ENCODE peak calls at places on chromosomes 12 and 14, in seven cellular contexts. C is uterus, Z is AG09309, P is mucosa of descending colon, G is WERI-Rb-1, E is AG04450, R is suprapubic skin. A is an unnamed sample.

GRCh38 chr14:85546390-85546789 is 16.4 kb downstream of the FLRT2 start:
- DNase-seq in R (no peak), G (no peak), Z (no peak), P (no peak), C (no peak), E (no peak), A (no peak)

GRCh38 chr12:49882248-49882850 is 21.4 kb downstream of the FAIM2 start:
- DNase-seq in P (peak; percentile 1), Z (no peak), E (no peak), C (no peak), G (peak; percentile 67), R (no peak), A (no peak)

GRCh38 chr12:13692332-13692731 is 289.1 kb downstream of the GRIN2B start:
- DNase-seq in E (no peak), C (no peak), P (no peak), R (no peak), Z (no peak), G (no peak), A (no peak)

GRCh38 chr12:98422809-98423208 is 92.6 kb upstream of the TMPO start:
- DNase-seq in G (peak; percentile 41), Z (no peak), C (no peak), P (peak; percentile 76), E (no peak), R (no peak), A (no peak)

GRCh38 chr12:3634348-3634747 is 118.6 kb downstream of the CRACR2A start:
- DNase-seq in E (no peak), P (no peak), Z (no peak), G (no peak), C (no peak), R (no peak), A (no peak)

GRCh38 chr12:69570000-69570516 is 15.2 kb upstream of the CCT2 start:
- DNase-seq in R (no peak), P (no peak), E (no peak), Z (no peak), G (no peak), C (no peak), A (peak; percentile 35)

GRCh38 chr12:49956663-49957569 is 4.8 kb upstream of the AQP5 start:
- DNase-seq in C (no peak), R (no peak), P (no peak), E (no peak), Z (no peak), G (no peak), A (peak; percentile 62)

GRCh38 chr12:123164222-123164621 is 13.3 kb upstream of the PITPNM2 start:
- DNase-seq in R (no peak), P (no peak), G (no peak), C (no peak), Z (no peak), E (no peak), A (no peak)

GRCh38 chr12:117105902-117106301 is 6.7 kb upstream of the TESC start:
- DNase-seq in G (no peak), R (no peak), E (no peak), Z (no peak), C (no peak), P (no peak), A (no peak)

GRCh38 chr12:63844391-63845341 is at the start of gene SRGAP1:
- DNase-seq in E (no peak), Z (peak; percentile 29), C (peak; percentile 74), P (peak; percentile 79), R (peak; percentile 91), G (peak; percentile 58), A (no peak)

GRCh38 chr14:80924365-80925103 is 17.0 kb downstream of the CEP128 start:
- DNase-seq in Z (no peak), C (no peak), R (no peak), G (no peak), P (no peak), E (no peak), A (no peak)

GRCh38 chr12:49325606-49326005 is 2.6 kb downstream of the TROAP start:
- DNase-seq in R (no peak), P (no peak), Z (no peak), G (no peak), E (no peak), C (no peak), A (no peak)

GRCh38 chr12:131618303-131618658 is 92.6 kb upstream of the SFSWAP start:
- DNase-seq in G (no peak), P (no peak), Z (no peak), C (no peak), R (no peak), E (no peak), A (no peak)

GRCh38 chr12:3186546-3187237 is 109.5 kb downstream of the TSPAN9 start:
- DNase-seq in R (no peak), G (no peak), C (no peak), E (no peak), Z (no peak), P (no peak), A (no peak)

GRCh38 chr12:110657747-110658146 is 31.2 kb downstream of the HVCN1 start:
- DNase-seq in R (no peak), G (no peak), Z (no peak), C (no peak), E (no peak), P (no peak), A (no peak)

GRCh38 chr12:48901278-48901677 is 24.0 kb downstream of the FKBP11 start:
- DNase-seq in G (no peak), P (no peak), R (no peak), Z (no peak), C (no peak), E (no peak), A (no peak)

GRCh38 chr12:122067966-122068365 is 10.6 kb upstream of the MLXIP start:
- DNase-seq in P (peak; percentile 66), G (no peak), E (no peak), C (no peak), R (no peak), Z (no peak), A (no peak)

GRCh38 chr12:40107803-40108620 is 2.1 kb upstream of the SLC2A13 start:
- DNase-seq in R (no peak), P (peak; percentile 31), C (no peak), Z (no peak), E (no peak), G (no peak), A (no peak)

GRCh38 chr12:29782285-29782820 is 1.4 kb downstream of the TMTC1 start:
- DNase-seq in E (no peak), R (no peak), C (peak; percentile 34), Z (peak; percentile 37), G (no peak), P (no peak), A (peak; percentile 64)

DNA sequence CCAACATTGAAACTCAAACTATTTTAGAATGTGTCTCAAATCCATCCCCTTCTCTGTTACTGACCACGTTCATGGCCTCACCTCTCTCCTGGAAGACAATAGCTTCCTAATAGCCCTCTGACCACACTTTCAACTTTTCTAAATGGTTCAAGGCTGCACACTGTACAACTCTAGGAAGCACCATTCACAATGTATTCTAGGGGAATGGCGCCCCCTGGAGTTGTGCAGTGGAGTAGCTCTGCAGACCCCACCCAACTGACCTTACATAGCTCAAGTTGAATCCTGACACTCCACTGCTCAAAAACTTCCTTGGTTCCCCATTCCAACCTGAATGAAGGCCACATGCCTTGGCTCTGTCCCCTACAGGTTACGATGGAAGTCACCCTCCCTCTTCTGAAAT is 77.6 kb downstream of the GAS2L3 start:
- DNase-seq in R (no peak), P (no peak), E (no peak), C (no peak), Z (no peak), G (no peak), A (no peak)
- TF ChIP-seq CTCF in R (no peak), P (no peak), E (no peak), C (no peak), Z (no peak), G (peak; percentile 31), A (peak; percentile 30)

GRCh38 chr12:108664338-108665258 is 30.9 kb upstream of the SELPLG start:
- DNase-seq in G (peak; percentile 78), E (peak; percentile 87), Z (peak; percentile 88), C (peak; percentile 95), P (peak; percentile 66), R (peak; percentile 93), A (peak; percentile 82)
- H3K4me3 ChIP-seq in G (no peak overlapping the region), E (no peak overlapping the region), Z (no peak overlapping the region), C (no peak overlapping the region), P (no peak overlapping the region), R (no peak overlapping the region), A (no peak overlapping the region)

GRCh38 chr14:104135904-104136471 is 2.4 kb upstream of the KIF26A start:
- DNase-seq in C (no peak), G (peak; percentile 59), Z (no peak), E (no peak), R (no peak), P (peak; percentile 39), A (no peak)

GRCh38 chr14:104134061-104134965 is 4.1 kb upstream of the KIF26A start:
- DNase-seq in C (no peak), E (no peak), P (peak; percentile 16), Z (no peak), R (peak; percentile 75), G (peak; percentile 18), A (no peak)

GRCh38 chr14:104133496-104133895 is 4.9 kb upstream of the KIF26A start:
- DNase-seq in C (no peak), Z (no peak), G (peak; percentile 9), P (peak; percentile 10), R (peak; percentile 57), E (no peak), A (no peak)

GRCh38 chr14:104136472-104137296 is 1.7 kb upstream of the KIF26A start:
- DNase-seq in P (peak; percentile 30), R (peak; percentile 75), G (peak; percentile 47), E (no peak), Z (no peak), C (no peak), A (no peak)

DNA sequence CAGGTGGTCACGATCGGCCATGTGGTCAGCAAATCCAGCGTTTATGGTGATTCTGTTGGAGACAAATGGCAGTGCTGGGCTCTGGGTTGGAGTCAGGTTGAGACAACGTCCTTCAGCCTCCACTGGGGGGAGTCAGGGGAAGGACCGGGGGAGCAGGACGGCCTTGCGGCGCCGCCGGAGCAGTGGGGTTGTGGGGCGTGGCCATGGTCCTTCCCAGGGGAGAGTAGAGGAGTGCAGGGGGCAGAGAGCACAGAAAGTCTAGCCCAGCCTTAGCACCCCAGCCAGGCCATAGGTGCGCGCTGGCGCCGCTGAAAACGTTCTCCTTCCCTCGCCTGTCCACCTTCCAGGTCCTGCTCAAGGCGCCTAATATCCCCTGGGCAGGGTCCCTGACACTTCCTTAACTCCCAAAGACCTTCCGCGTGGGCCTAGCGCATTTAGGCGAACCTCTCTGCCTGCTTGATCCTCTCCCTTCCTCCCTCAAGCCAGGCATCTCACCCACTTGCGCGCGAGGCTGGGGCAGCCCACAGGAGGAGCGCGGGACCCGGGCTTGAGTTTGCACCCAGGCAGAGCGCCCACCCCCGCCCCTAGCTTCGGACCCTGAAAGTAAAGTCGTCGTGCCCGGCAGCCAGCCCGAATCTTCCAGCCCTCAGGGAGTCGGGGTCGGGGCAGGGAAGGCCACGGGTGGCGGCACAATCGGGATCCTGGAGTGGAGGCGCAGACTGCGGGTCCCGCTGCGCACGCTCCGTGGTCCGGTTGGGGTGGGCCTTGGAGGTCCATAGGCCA is 3.1 kb upstream of the KIF26A start:
- DNase-seq in G (peak; percentile 92), Z (no peak), E (no peak), P (peak; percentile 32), C (no peak), R (peak; percentile 79), A (no peak)
- TF ChIP-seq CTCF in G (peak; percentile 81), Z (peak; percentile 10), E (no peak), P (no peak), C (no peak), R (no peak), A (peak; percentile 51)

DNA sequence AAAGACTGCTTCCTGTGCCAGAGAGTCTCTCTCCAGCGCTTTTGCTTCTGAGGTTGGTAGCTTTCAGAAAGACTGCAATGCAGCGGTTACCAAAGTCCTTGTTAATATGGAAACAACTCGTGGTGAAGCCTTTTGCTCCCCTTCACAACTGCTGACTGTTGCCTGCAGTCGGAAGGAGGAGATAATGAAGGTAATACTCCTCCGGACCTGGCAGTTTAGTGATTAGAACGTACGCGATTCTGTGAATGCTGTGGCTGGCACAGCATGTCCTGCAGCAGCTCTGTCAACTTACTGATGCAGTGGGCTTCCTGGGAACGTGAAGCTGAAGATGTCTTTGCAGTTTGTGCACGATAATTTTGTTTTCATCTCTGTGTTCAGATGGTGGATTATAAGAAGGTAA is 51.0 kb downstream of the TRAF3 start:
- DNase-seq in P (no peak), Z (no peak), E (no peak), G (no peak), R (no peak), C (no peak), A (no peak)
- H3K4me3 ChIP-seq in P (no peak overlapping the region), Z (no peak overlapping the region), E (no peak overlapping the region), G (no peak overlapping the region), R (peak overlapping the region; percentile 6), C (no peak overlapping the region), A (no peak overlapping the region)